ENCODE peak calls at places on chromosomes 11 and 22, in seven cellular contexts. D is esophagus muscularis mucosa; O is kidney; Q is PC-9; F is PC-3; M is naive thymus-derived CD4-positive, alpha-beta T cell; P is sigmoid colon. G is an unnamed sample.

GRCh38 chr11:63920870-63921417 is 4.0 kb upstream of the RCOR2 start:
- DNase-seq in D (no peak), O (no peak), Q (no peak), F (no peak), M (no peak), P (no peak), G (no peak)

GRCh38 chr11:31131760-31132159 is 237.8 kb downstream of the DCDC1 start:
- DNase-seq in D (no peak), O (no peak), Q (no peak), F (no peak), M (no peak), P (no peak), G (no peak)

GRCh38 chr11:74048993-74049392 is 40.1 kb upstream of the UCP3 start:
- DNase-seq in D (no peak), O (no peak), Q (no peak), F (no peak), M (no peak), P (no peak), G (no peak)

GRCh38 chr11:84384637-84385227 is 1098.6 kb upstream of the CCDC90B start:
- DNase-seq in D (no peak), O (no peak), Q (no peak), F (peak; percentile 73), M (no peak), P (no peak), G (no peak)

GRCh38 chr22:28951969-28952521 is 68.7 kb downstream of the ZNRF3 start:
- DNase-seq in D (no peak), O (no peak), Q (no peak), F (no peak), M (no peak), P (peak; percentile 82), G (no peak)

GRCh38 chr22:42719133-42719532 is 1.5 kb downstream of the A4GALT start:
- DNase-seq in D (no peak), O (no peak), Q (no peak), F (no peak), M (no peak), P (no peak), G (no peak)

GRCh38 chr11:118610220-118610772 is 2.9 kb downstream of the PHLDB1 start:
- DNase-seq in D (no peak), O (no peak), Q (no peak), F (no peak), M (no peak), P (peak; percentile 70), G (no peak)

GRCh38 chr11:97772696-97773095 is 1248.1 kb upstream of the CNTN5 start:
- DNase-seq in D (no peak), O (no peak), Q (no peak), F (no peak), M (no peak), P (no peak), G (no peak)

GRCh38 chr11:122834065-122834464 is 4.2 kb upstream of the CRTAM start:
- DNase-seq in D (no peak), O (no peak), Q (no peak), F (no peak), M (no peak), P (no peak), G (no peak)

DNA sequence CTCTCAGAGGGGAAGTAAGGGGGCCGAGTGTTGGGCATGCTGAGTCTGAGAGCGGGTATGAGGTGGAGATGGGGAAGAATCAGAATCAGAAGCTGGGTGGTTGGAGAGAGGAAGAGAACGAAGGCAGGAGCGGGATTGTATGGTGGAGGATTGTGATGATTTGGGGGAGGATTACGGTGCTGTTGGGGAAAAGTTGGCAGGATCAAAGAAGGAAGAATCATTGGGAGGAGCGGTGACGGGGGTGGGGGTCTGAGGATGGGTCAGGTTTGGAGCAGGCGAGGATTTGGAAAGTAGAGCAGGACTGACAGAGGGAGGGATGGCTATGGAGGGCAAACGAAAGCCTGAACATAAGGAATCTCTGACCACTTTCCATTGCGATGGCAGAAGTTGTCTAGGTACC is 22.1 kb downstream of the ZNF195 start:
- DNase-seq in D (no peak), O (no peak), Q (no peak), F (no peak), M (no peak), P (no peak), G (no peak)
- H3K9me3 ChIP-seq in D (peaks cover 57% of the 10 kb centered on the region), O (peaks cover 16% of the 10 kb centered on the region), Q (peaks cover 16% of the 10 kb centered on the region), F (peaks cover 34% of the 10 kb centered on the region), M (peaks cover 17% of the 10 kb centered on the region), P (peaks cover 26% of the 10 kb centered on the region), G (peaks cover 52% of the 10 kb centered on the region)

GRCh38 chr11:96456111-96456510 is 66.3 kb downstream of the JRKL start:
- DNase-seq in D (no peak), O (no peak), Q (no peak), F (no peak), M (no peak), P (no peak), G (no peak)
- H3K36me3 ChIP-seq in D (no peaks in the 10 kb centered on the region), O (no peaks in the 10 kb centered on the region), Q (no peaks in the 10 kb centered on the region), F (no peaks in the 10 kb centered on the region), M (no peaks in the 10 kb centered on the region), P (no peaks in the 10 kb centered on the region), G (no peaks in the 10 kb centered on the region)

GRCh38 chr22:35398574-35398973 is 1.4 kb upstream of the MCM5 start:
- DNase-seq in D (no peak), O (no peak), Q (no peak), F (no peak), M (no peak), P (no peak), G (no peak)

GRCh38 chr22:35401863-35402262 is 1.9 kb downstream of the MCM5 start:
- DNase-seq in D (no peak), O (no peak), Q (no peak), F (no peak), M (no peak), P (no peak), G (no peak)

GRCh38 chr22:35400335-35400680 is 368 bp downstream of the MCM5 start:
- DNase-seq in D (no peak), O (peak; percentile 83), Q (no peak), F (no peak), M (no peak), P (no peak), G (no peak)

GRCh38 chr22:35399114-35399677 is 744 bp upstream of the MCM5 start:
- DNase-seq in D (no peak), O (peak; percentile 78), Q (no peak), F (no peak), M (no peak), P (no peak), G (no peak)

DNA sequence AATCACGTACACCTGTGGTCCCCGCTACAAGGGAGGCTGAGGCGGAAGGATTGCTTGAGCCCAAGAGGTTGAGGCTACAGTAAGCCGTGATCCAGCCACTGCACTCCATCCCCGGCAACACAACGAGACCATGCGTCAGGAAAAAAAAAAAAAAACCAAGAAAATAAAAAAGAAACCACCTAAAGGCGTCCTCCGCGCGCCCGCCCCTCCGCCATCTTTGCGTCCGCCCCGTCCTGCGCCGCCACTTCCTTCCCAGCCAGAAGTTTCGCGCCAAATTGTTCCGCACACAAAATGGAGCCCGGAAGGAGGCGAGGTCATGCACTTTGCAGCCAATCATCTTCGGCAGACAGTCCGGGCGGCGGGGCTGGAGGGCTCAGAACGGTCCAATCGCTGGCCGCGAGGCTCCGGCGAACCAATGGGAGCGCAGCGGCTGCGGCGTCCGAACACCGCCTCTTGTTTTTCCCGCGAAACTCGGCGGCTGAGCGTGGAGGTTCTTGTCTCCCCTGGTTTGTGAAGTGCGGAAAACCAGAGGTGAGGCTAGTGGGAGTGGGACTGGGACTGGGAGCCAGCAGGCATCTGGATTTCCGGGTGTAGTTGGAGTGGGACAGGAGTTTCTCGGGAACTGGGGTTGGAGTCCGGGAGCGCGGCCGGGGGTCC is at the start of gene MCM5:
- DNase-seq in D (peak; percentile 99), O (peak; percentile 99), Q (peak; percentile 95), F (peak; percentile 95), M (peak; percentile 97), P (peak; percentile 99), G (peak; percentile 54)
- H3K9me3 ChIP-seq in D (no peaks in the 10 kb centered on the region), O (no peaks in the 10 kb centered on the region), Q (no peaks in the 10 kb centered on the region), F (no peaks in the 10 kb centered on the region), M (no peaks in the 10 kb centered on the region), P (no peaks in the 10 kb centered on the region), G (no peaks in the 10 kb centered on the region)

DNA sequence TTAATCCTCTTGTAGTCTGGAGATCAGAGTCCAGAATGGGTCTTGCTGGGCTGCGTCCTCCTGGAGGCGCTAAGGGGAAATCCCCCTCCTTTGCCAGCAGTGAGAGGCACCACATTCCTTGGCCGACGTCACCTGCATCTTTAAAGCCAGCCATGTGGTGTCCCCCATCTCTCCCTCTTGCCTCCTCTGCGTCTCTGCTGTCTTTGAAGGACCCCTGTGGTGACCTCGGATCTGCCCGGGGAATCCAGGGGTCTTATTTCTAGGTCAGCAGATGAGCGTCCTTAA is 27.2 kb upstream of the PARVB start:
- DNase-seq in D (no peak), O (no peak), Q (no peak), F (no peak), M (no peak), P (peak; percentile 46), G (no peak)
- H3K36me3 ChIP-seq in D (peaks cover 61% of the 10 kb centered on the region), O (peaks cover 43% of the 10 kb centered on the region), Q (no peaks in the 10 kb centered on the region), F (peaks cover 10% of the 10 kb centered on the region), M (peaks cover 3% of the 10 kb centered on the region), P (peaks cover 72% of the 10 kb centered on the region), G (peaks cover 34% of the 10 kb centered on the region)

GRCh38 chr22:47345025-47345424 is 582.6 kb downstream of the TBC1D22A start:
- DNase-seq in D (peak; percentile 83), O (no peak), Q (no peak), F (no peak), M (no peak), P (no peak), G (no peak)
- H3K9me3 ChIP-seq in D (peaks cover 5% of the 10 kb centered on the region), O (no peaks in the 10 kb centered on the region), Q (no peaks in the 10 kb centered on the region), F (no peaks in the 10 kb centered on the region), M (no peaks in the 10 kb centered on the region), P (no peaks in the 10 kb centered on the region), G (peaks cover 6% of the 10 kb centered on the region)

DNA sequence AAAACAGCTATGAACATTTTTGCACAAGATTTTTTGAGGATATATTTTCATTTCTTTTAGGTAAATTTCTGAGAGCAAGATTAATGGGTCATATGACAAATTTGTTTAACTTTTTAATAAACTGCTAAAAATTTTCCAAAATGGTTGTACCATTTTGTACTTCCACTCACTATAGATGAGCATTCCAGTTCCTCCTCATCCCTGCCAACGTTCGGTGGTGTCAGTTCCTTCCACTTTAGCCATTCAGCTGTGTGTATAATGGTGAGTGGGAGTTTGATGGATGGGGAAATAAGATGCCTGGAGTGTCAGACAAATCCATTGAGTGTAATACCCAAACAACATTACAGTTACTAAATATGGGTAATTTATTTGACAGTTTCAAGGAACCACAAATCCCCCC is 49.7 kb downstream of the MIAT start:
- DNase-seq in D (no peak), O (no peak), Q (no peak), F (no peak), M (no peak), P (no peak), G (no peak)
- H3K36me3 ChIP-seq in D (no peaks in the 10 kb centered on the region), O (no peaks in the 10 kb centered on the region), Q (no peaks in the 10 kb centered on the region), F (no peaks in the 10 kb centered on the region), M (peaks cover 4% of the 10 kb centered on the region), P (no peaks in the 10 kb centered on the region), G (no peaks in the 10 kb centered on the region)